ENCODE peak calls at places on chromosomes 16 and 17, in seven cellular contexts. One of them, this sample, is unnamed.
A peak's percentile ranks its signal among the peaks of the same experiment; 100 is the strongest.

GRCh38 chr17:5686246-5686645 is 101.9 kb upstream of the NLRP1 start:
- DNase-seq in H9: no peak
- DNase-seq in SHP77 treated with DMSO at 0.1 percent for 48 hours: no peak
- DNase-seq in NAMALWA: no peak
- DNase-seq in SIG-M5: no peak
- DNase-seq in ovary: no peak
- DNase-seq in activated naive CD8-positive, alpha-beta T cell treated with anti-CD3 and anti-CD28 coated beads, Interleukin-2, amount 50 U/mL, for 24 hours: no peak
- DNase-seq in this sample: no peak

GRCh38 chr16:11361751-11362742 is 16.8 kb downstream of the RMI2 start:
- DNase-seq in SHP77 treated with DMSO at 0.1 percent for 48 hours: no peak
- DNase-seq in H9: no peak
- DNase-seq in ovary: no peak
- DNase-seq in NAMALWA: peak; percentile 44
- DNase-seq in SIG-M5: no peak
- DNase-seq in activated naive CD8-positive, alpha-beta T cell treated with anti-CD3 and anti-CD28 coated beads, Interleukin-2, amount 50 U/mL, for 24 hours: peak; percentile 45
- DNase-seq in this sample: peak; percentile 66

GRCh38 chr17:62140836-62141235 is 75.8 kb upstream of the MED13 start:
- DNase-seq in ovary: no peak
- DNase-seq in NAMALWA: no peak
- DNase-seq in SHP77 treated with DMSO at 0.1 percent for 48 hours: no peak
- DNase-seq in activated naive CD8-positive, alpha-beta T cell treated with anti-CD3 and anti-CD28 coated beads, Interleukin-2, amount 50 U/mL, for 24 hours: no peak
- DNase-seq in H9: no peak
- DNase-seq in SIG-M5: no peak
- DNase-seq in this sample: no peak

GRCh38 chr17:45784583-45785372 is 658 bp downstream of the CRHR1 start:
- DNase-seq in NAMALWA: no peak
- DNase-seq in SIG-M5: peak; percentile 11
- DNase-seq in SHP77 treated with DMSO at 0.1 percent for 48 hours: peak; percentile 12
- DNase-seq in activated naive CD8-positive, alpha-beta T cell treated with anti-CD3 and anti-CD28 coated beads, Interleukin-2, amount 50 U/mL, for 24 hours: peak; percentile 51
- DNase-seq in H9: peak; percentile 65
- DNase-seq in ovary: peak; percentile 31
- DNase-seq in this sample: peak; percentile 54

GRCh38 chr16:4847774-4848587 is 700 bp downstream of the UBN1 start:
- DNase-seq in SHP77 treated with DMSO at 0.1 percent for 48 hours: no peak
- DNase-seq in ovary: peak; percentile 63
- DNase-seq in SIG-M5: no peak
- DNase-seq in NAMALWA: peak; percentile 65
- DNase-seq in activated naive CD8-positive, alpha-beta T cell treated with anti-CD3 and anti-CD28 coated beads, Interleukin-2, amount 50 U/mL, for 24 hours: peak; percentile 44
- DNase-seq in H9: peak; percentile 38
- DNase-seq in this sample: peak; percentile 54

GRCh38 chr17:80644588-80644987 is 100.0 kb downstream of the RPTOR start:
- DNase-seq in ovary: no peak
- DNase-seq in SHP77 treated with DMSO at 0.1 percent for 48 hours: no peak
- DNase-seq in SIG-M5: no peak
- DNase-seq in H9: no peak
- DNase-seq in NAMALWA: no peak
- DNase-seq in activated naive CD8-positive, alpha-beta T cell treated with anti-CD3 and anti-CD28 coated beads, Interleukin-2, amount 50 U/mL, for 24 hours: no peak
- DNase-seq in this sample: no peak

GRCh38 chr17:77400445-77400870 is 259.7 kb downstream of the SEC14L1 start:
- DNase-seq in activated naive CD8-positive, alpha-beta T cell treated with anti-CD3 and anti-CD28 coated beads, Interleukin-2, amount 50 U/mL, for 24 hours: peak; percentile 89
- DNase-seq in ovary: no peak
- DNase-seq in NAMALWA: peak; percentile 83
- DNase-seq in SIG-M5: no peak
- DNase-seq in H9: peak; percentile 81
- DNase-seq in SHP77 treated with DMSO at 0.1 percent for 48 hours: no peak
- DNase-seq in this sample: peak; percentile 89

GRCh38 chr17:45013021-45013997 is 38.1 kb downstream of the DCAKD start:
- DNase-seq in SHP77 treated with DMSO at 0.1 percent for 48 hours: peak; percentile 53
- DNase-seq in SIG-M5: no peak
- DNase-seq in H9: peak; percentile 63
- DNase-seq in NAMALWA: no peak
- DNase-seq in activated naive CD8-positive, alpha-beta T cell treated with anti-CD3 and anti-CD28 coated beads, Interleukin-2, amount 50 U/mL, for 24 hours: no peak
- DNase-seq in ovary: no peak
- DNase-seq in this sample: no peak

GRCh38 chr16:48158296-48158695 is 2.5 kb upstream of the ABCC12 start:
- DNase-seq in NAMALWA: no peak
- DNase-seq in activated naive CD8-positive, alpha-beta T cell treated with anti-CD3 and anti-CD28 coated beads, Interleukin-2, amount 50 U/mL, for 24 hours: peak; percentile 53
- DNase-seq in SHP77 treated with DMSO at 0.1 percent for 48 hours: no peak
- DNase-seq in SIG-M5: peak; percentile 6
- DNase-seq in ovary: no peak
- DNase-seq in H9: no peak
- DNase-seq in this sample: peak; percentile 62

GRCh38 chr17:32623196-32623595 is 136.4 kb downstream of the CDK5R1 start:
- DNase-seq in NAMALWA: no peak
- DNase-seq in activated naive CD8-positive, alpha-beta T cell treated with anti-CD3 and anti-CD28 coated beads, Interleukin-2, amount 50 U/mL, for 24 hours: no peak
- DNase-seq in ovary: no peak
- DNase-seq in SIG-M5: no peak
- DNase-seq in H9: no peak
- DNase-seq in SHP77 treated with DMSO at 0.1 percent for 48 hours: no peak
- DNase-seq in this sample: no peak

GRCh38 chr16:84497418-84497817 is 7.0 kb downstream of the MEAK7 start:
- DNase-seq in activated naive CD8-positive, alpha-beta T cell treated with anti-CD3 and anti-CD28 coated beads, Interleukin-2, amount 50 U/mL, for 24 hours: no peak
- DNase-seq in SHP77 treated with DMSO at 0.1 percent for 48 hours: no peak
- DNase-seq in SIG-M5: no peak
- DNase-seq in H9: peak; percentile 6
- DNase-seq in ovary: no peak
- DNase-seq in NAMALWA: no peak
- DNase-seq in this sample: no peak

GRCh38 chr17:81665205-81666091 is 957 bp downstream of the OXLD1 start:
- DNase-seq in ovary: no peak
- DNase-seq in activated naive CD8-positive, alpha-beta T cell treated with anti-CD3 and anti-CD28 coated beads, Interleukin-2, amount 50 U/mL, for 24 hours: peak; percentile 74
- DNase-seq in NAMALWA: peak; percentile 46
- DNase-seq in H9: peak; percentile 35
- DNase-seq in SIG-M5: no peak
- DNase-seq in SHP77 treated with DMSO at 0.1 percent for 48 hours: peak; percentile 59
- DNase-seq in this sample: peak; percentile 72

GRCh38 chr16:16042076-16042475 is 92.7 kb downstream of the ABCC1 start:
- DNase-seq in SIG-M5: no peak
- DNase-seq in SHP77 treated with DMSO at 0.1 percent for 48 hours: no peak
- DNase-seq in activated naive CD8-positive, alpha-beta T cell treated with anti-CD3 and anti-CD28 coated beads, Interleukin-2, amount 50 U/mL, for 24 hours: no peak
- DNase-seq in ovary: no peak
- DNase-seq in NAMALWA: no peak
- DNase-seq in H9: no peak
- DNase-seq in this sample: no peak

GRCh38 chr17:81553616-81554181 is 1.5 kb upstream of the FAAP100 start:
- DNase-seq in NAMALWA: no peak
- DNase-seq in SIG-M5: no peak
- DNase-seq in H9: no peak
- DNase-seq in SHP77 treated with DMSO at 0.1 percent for 48 hours: no peak
- DNase-seq in activated naive CD8-positive, alpha-beta T cell treated with anti-CD3 and anti-CD28 coated beads, Interleukin-2, amount 50 U/mL, for 24 hours: peak; percentile 43
- DNase-seq in ovary: peak; percentile 70
- DNase-seq in this sample: peak; percentile 23

GRCh38 chr16:85029413-85029794 is 1.8 kb downstream of the KIAA0513 start:
- DNase-seq in ovary: no peak
- DNase-seq in activated naive CD8-positive, alpha-beta T cell treated with anti-CD3 and anti-CD28 coated beads, Interleukin-2, amount 50 U/mL, for 24 hours: peak; percentile 63
- DNase-seq in H9: no peak
- DNase-seq in NAMALWA: no peak
- DNase-seq in SHP77 treated with DMSO at 0.1 percent for 48 hours: no peak
- DNase-seq in SIG-M5: peak; percentile 12
- DNase-seq in this sample: peak; percentile 79

GRCh38 chr16:10668322-10669045 is 26.2 kb downstream of the TEKT5 start:
- DNase-seq in ovary: no peak
- DNase-seq in SIG-M5: no peak
- DNase-seq in activated naive CD8-positive, alpha-beta T cell treated with anti-CD3 and anti-CD28 coated beads, Interleukin-2, amount 50 U/mL, for 24 hours: peak; percentile 10
- DNase-seq in SHP77 treated with DMSO at 0.1 percent for 48 hours: no peak
- DNase-seq in NAMALWA: peak; percentile 40
- DNase-seq in H9: peak; percentile 77
- DNase-seq in this sample: peak; percentile 22

GRCh38 chr17:12388206-12388605 is 277.5 kb upstream of the MYOCD start:
- DNase-seq in SIG-M5: no peak
- DNase-seq in NAMALWA: no peak
- DNase-seq in H9: no peak
- DNase-seq in ovary: no peak
- DNase-seq in SHP77 treated with DMSO at 0.1 percent for 48 hours: no peak
- DNase-seq in activated naive CD8-positive, alpha-beta T cell treated with anti-CD3 and anti-CD28 coated beads, Interleukin-2, amount 50 U/mL, for 24 hours: no peak
- DNase-seq in this sample: no peak

GRCh38 chr17:67165201-67165600 is 79.8 kb downstream of the HELZ start:
- DNase-seq in ovary: no peak
- DNase-seq in NAMALWA: no peak
- DNase-seq in activated naive CD8-positive, alpha-beta T cell treated with anti-CD3 and anti-CD28 coated beads, Interleukin-2, amount 50 U/mL, for 24 hours: no peak
- DNase-seq in SHP77 treated with DMSO at 0.1 percent for 48 hours: no peak
- DNase-seq in SIG-M5: peak; percentile 85
- DNase-seq in H9: no peak
- DNase-seq in this sample: no peak

GRCh38 chr17:1649844-1650409 is at the start of gene RILP:
- DNase-seq in SIG-M5: no peak
- DNase-seq in activated naive CD8-positive, alpha-beta T cell treated with anti-CD3 and anti-CD28 coated beads, Interleukin-2, amount 50 U/mL, for 24 hours: no peak
- DNase-seq in ovary: peak; percentile 78
- DNase-seq in NAMALWA: no peak
- DNase-seq in SHP77 treated with DMSO at 0.1 percent for 48 hours: peak; percentile 16
- DNase-seq in H9: peak; percentile 85
- DNase-seq in this sample: no peak

GRCh38 chr16:4172070-4172469 is 55.8 kb upstream of the ADCY9 start:
- DNase-seq in ovary: no peak
- DNase-seq in SHP77 treated with DMSO at 0.1 percent for 48 hours: no peak
- DNase-seq in H9: no peak
- DNase-seq in activated naive CD8-positive, alpha-beta T cell treated with anti-CD3 and anti-CD28 coated beads, Interleukin-2, amount 50 U/mL, for 24 hours: no peak
- DNase-seq in NAMALWA: no peak
- DNase-seq in SIG-M5: no peak
- DNase-seq in this sample: peak; percentile 39

GRCh38 chr17:82305727-82306300 is 11.6 kb downstream of the CD7 start:
- DNase-seq in SHP77 treated with DMSO at 0.1 percent for 48 hours: no peak
- DNase-seq in H9: no peak
- DNase-seq in activated naive CD8-positive, alpha-beta T cell treated with anti-CD3 and anti-CD28 coated beads, Interleukin-2, amount 50 U/mL, for 24 hours: no peak
- DNase-seq in SIG-M5: no peak
- DNase-seq in ovary: no peak
- DNase-seq in NAMALWA: no peak
- DNase-seq in this sample: peak; percentile 12

GRCh38 chr17:16085066-16085699 is 85.6 kb downstream of the TTC19 start:
- DNase-seq in H9: no peak
- DNase-seq in SIG-M5: no peak
- DNase-seq in SHP77 treated with DMSO at 0.1 percent for 48 hours: no peak
- DNase-seq in ovary: no peak
- DNase-seq in activated naive CD8-positive, alpha-beta T cell treated with anti-CD3 and anti-CD28 coated beads, Interleukin-2, amount 50 U/mL, for 24 hours: no peak
- DNase-seq in NAMALWA: no peak
- DNase-seq in this sample: no peak

GRCh38 chr17:81340606-81341346 is 45.7 kb upstream of the SLC38A10 start:
- DNase-seq in SHP77 treated with DMSO at 0.1 percent for 48 hours: no peak
- DNase-seq in ovary: peak; percentile 67
- DNase-seq in H9: peak; percentile 40
- DNase-seq in activated naive CD8-positive, alpha-beta T cell treated with anti-CD3 and anti-CD28 coated beads, Interleukin-2, amount 50 U/mL, for 24 hours: no peak
- DNase-seq in SIG-M5: no peak
- DNase-seq in NAMALWA: no peak
- DNase-seq in this sample: no peak

GRCh38 chr17:67359960-67360817 is 6.2 kb downstream of the PSMD12 start:
- DNase-seq in SIG-M5: no peak
- DNase-seq in NAMALWA: peak; percentile 66
- DNase-seq in SHP77 treated with DMSO at 0.1 percent for 48 hours: no peak
- DNase-seq in H9: no peak
- DNase-seq in activated naive CD8-positive, alpha-beta T cell treated with anti-CD3 and anti-CD28 coated beads, Interleukin-2, amount 50 U/mL, for 24 hours: peak; percentile 34
- DNase-seq in ovary: no peak
- DNase-seq in this sample: peak; percentile 74

This sample was measured in activated CD4-positive, alpha-beta memory T cell treated with anti-CD3 and anti-CD28 coated beads for 36 hours.